ENCODE peak calls at places on chromosomes 3 and 15, in ten cellular contexts. One of them, this sample, is unnamed.

GRCh38 chr15:78155355-78155939 is 6.3 kb downstream of the IDH3A start:
- DNase-seq in mucosa of descending colon: no peak
- DNase-seq in PC-3: no peak
- DNase-seq in cardiac fibroblast: no peak
- DNase-seq in A549: no peak
- DNase-seq in ovary: no peak
- DNase-seq in astrocyte of the cerebellum: no peak
- DNase-seq in CD8-positive, alpha-beta T cell: no peak
- DNase-seq in psoas muscle: no peak
- DNase-seq in IMR-90: no peak
- DNase-seq in this sample: no peak

GRCh38 chr3:194556086-194557056 is 69.6 kb upstream of the ATP13A3 start:
- DNase-seq in IMR-90: peak
- DNase-seq in A549: no peak
- DNase-seq in PC-3: peak
- DNase-seq in psoas muscle: no peak
- DNase-seq in ovary: no peak
- DNase-seq in CD8-positive, alpha-beta T cell: no peak
- DNase-seq in astrocyte of the cerebellum: no peak
- DNase-seq in mucosa of descending colon: peak
- DNase-seq in cardiac fibroblast: peak
- DNase-seq in this sample: no peak

GRCh38 chr3:57078366-57079220 is 18.1 kb downstream of the SPATA12 start:
- DNase-seq in astrocyte of the cerebellum: no peak
- DNase-seq in A549: peak
- DNase-seq in mucosa of descending colon: peak
- DNase-seq in psoas muscle: peak
- DNase-seq in ovary: peak
- DNase-seq in PC-3: peak
- DNase-seq in IMR-90: peak
- DNase-seq in cardiac fibroblast: peak
- DNase-seq in CD8-positive, alpha-beta T cell: no peak
- DNase-seq in this sample: no peak

GRCh38 chr15:85515212-85515611 is 134.8 kb downstream of the AKAP13 start:
- DNase-seq in cardiac fibroblast: peak
- DNase-seq in PC-3: no peak
- DNase-seq in astrocyte of the cerebellum: peak
- DNase-seq in psoas muscle: no peak
- DNase-seq in ovary: no peak
- DNase-seq in A549: no peak
- DNase-seq in CD8-positive, alpha-beta T cell: no peak
- DNase-seq in mucosa of descending colon: no peak
- DNase-seq in IMR-90: no peak
- DNase-seq in this sample: no peak

GRCh38 chr3:170608475-170608874 is 22.6 kb upstream of the SLC7A14 start:
- DNase-seq in astrocyte of the cerebellum: no peak
- DNase-seq in CD8-positive, alpha-beta T cell: no peak
- DNase-seq in IMR-90: no peak
- DNase-seq in ovary: no peak
- DNase-seq in cardiac fibroblast: no peak
- DNase-seq in A549: no peak
- DNase-seq in psoas muscle: no peak
- DNase-seq in mucosa of descending colon: no peak
- DNase-seq in PC-3: no peak
- DNase-seq in this sample: no peak

GRCh38 chr3:114213669-114214541 is 23.5 kb downstream of the ZNF80 start:
- DNase-seq in IMR-90: peak
- DNase-seq in cardiac fibroblast: peak
- DNase-seq in ovary: no peak
- DNase-seq in PC-3: no peak
- DNase-seq in A549: no peak
- DNase-seq in mucosa of descending colon: no peak
- DNase-seq in astrocyte of the cerebellum: peak
- DNase-seq in psoas muscle: peak
- DNase-seq in CD8-positive, alpha-beta T cell: peak
- DNase-seq in this sample: peak

GRCh38 chr3:4290272-4290893 is 12.8 kb upstream of the SETMAR start:
- DNase-seq in psoas muscle: no peak
- DNase-seq in CD8-positive, alpha-beta T cell: no peak
- DNase-seq in PC-3: peak
- DNase-seq in mucosa of descending colon: no peak
- DNase-seq in cardiac fibroblast: peak
- DNase-seq in IMR-90: peak
- DNase-seq in astrocyte of the cerebellum: peak
- DNase-seq in ovary: peak
- DNase-seq in A549: peak
- DNase-seq in this sample: no peak

GRCh38 chr3:53708001-53708621 is 138.1 kb downstream of the CHDH start:
- DNase-seq in IMR-90: no peak
- DNase-seq in mucosa of descending colon: no peak
- DNase-seq in CD8-positive, alpha-beta T cell: no peak
- DNase-seq in PC-3: no peak
- DNase-seq in cardiac fibroblast: no peak
- DNase-seq in ovary: no peak
- DNase-seq in astrocyte of the cerebellum: no peak
- DNase-seq in A549: no peak
- DNase-seq in psoas muscle: no peak
- DNase-seq in this sample: no peak

DNA sequence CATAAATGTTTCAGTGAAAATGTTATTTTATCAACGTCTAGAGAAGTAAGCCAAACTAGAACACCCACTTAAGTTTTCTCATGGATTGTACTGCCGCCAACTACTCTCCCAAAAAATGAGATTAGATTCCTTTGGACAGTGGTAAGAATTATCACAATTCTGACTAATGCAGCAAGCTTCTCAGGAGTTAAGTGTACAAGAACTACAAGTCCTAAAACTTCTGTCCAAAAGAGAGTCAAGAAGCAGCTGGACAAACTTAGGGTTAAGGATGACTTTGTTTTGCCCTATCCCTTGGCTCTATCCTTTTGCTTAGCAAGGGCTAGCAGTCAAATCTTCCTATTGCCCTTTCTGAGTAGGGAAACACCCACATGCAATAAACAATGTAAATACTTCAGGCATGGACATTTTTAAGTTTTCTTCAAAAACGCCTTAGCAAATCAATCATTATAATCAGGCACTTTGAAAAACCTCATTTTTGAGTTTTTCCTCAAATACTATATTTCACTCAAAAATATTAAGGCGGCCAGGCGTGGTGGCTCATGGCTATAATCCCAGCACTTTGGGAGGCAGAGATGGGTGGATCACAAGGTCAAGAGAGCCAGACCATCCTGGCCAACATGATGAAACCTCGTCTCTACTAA is 19.5 kb downstream of the RAF1 start:
- DNase-seq in A549: no peak
- DNase-seq in PC-3: no peak
- DNase-seq in cardiac fibroblast: peak
- DNase-seq in IMR-90: peak
- DNase-seq in CD8-positive, alpha-beta T cell: no peak
- DNase-seq in ovary: no peak
- DNase-seq in psoas muscle: no peak
- DNase-seq in mucosa of descending colon: no peak
- DNase-seq in astrocyte of the cerebellum: no peak
- DNase-seq in this sample: no peak
- H3K4me3 ChIP-seq in A549: no peak
- H3K4me3 ChIP-seq in PC-3: no peak
- H3K4me3 ChIP-seq in cardiac fibroblast: no peak
- H3K4me3 ChIP-seq in IMR-90: no peak
- H3K4me3 ChIP-seq in CD8-positive, alpha-beta T cell: no peak
- H3K4me3 ChIP-seq in ovary: no peak
- H3K4me3 ChIP-seq in psoas muscle: no peak
- H3K4me3 ChIP-seq in mucosa of descending colon: no peak
- H3K4me3 ChIP-seq in astrocyte of the cerebellum: no peak
- H3K4me3 ChIP-seq in this sample: no peak

DNA sequence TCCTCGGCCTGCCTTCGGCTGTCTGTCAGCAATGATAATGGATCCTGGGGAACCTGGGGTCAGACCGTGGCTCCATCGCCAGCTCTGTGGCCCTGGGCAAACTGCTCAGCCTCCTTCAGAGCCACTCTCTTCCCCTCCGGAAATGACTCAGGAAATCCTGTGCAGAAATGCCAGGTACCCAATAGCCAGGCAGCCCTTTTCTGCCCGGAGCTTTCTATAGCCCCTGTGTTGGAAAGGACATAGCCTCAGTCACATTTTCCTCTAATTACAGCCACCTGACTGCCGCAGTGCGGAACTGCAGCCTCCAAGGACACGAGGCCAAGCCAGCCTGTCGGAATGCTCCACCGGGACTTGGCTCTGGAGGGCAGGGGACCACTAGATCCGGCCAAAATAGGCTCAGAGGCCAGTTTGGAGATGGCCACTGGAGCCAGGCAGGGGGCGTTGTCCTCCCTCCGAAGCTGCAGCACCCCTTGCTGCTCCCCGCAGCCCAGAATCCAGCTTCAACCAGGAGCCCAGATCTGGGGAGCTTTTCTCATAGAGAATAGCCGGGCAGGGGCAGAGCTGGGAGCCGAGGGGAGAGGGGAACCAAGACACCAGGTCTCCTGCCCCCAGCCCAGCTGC is 11.6 kb upstream of the ZXDC start:
- DNase-seq in astrocyte of the cerebellum: no peak
- DNase-seq in PC-3: peak
- DNase-seq in IMR-90: no peak
- DNase-seq in mucosa of descending colon: no peak
- DNase-seq in CD8-positive, alpha-beta T cell: no peak
- DNase-seq in cardiac fibroblast: peak
- DNase-seq in ovary: no peak
- DNase-seq in psoas muscle: no peak
- DNase-seq in A549: no peak
- DNase-seq in this sample: no peak
- TF ChIP-seq CTCF in astrocyte of the cerebellum: peak
- TF ChIP-seq CTCF in PC-3: no peak
- TF ChIP-seq CTCF in IMR-90: no peak
- TF ChIP-seq CTCF in mucosa of descending colon: no peak
- TF ChIP-seq CTCF in CD8-positive, alpha-beta T cell: no peak
- TF ChIP-seq CTCF in cardiac fibroblast: peak
- TF ChIP-seq CTCF in ovary: no peak
- TF ChIP-seq CTCF in psoas muscle: peak
- TF ChIP-seq CTCF in A549: no peak
- TF ChIP-seq CTCF in this sample: peak

GRCh38 chr15:57385923-57386390 is 9.7 kb downstream of the CGNL1 start:
- DNase-seq in astrocyte of the cerebellum: no peak
- DNase-seq in ovary: no peak
- DNase-seq in psoas muscle: no peak
- DNase-seq in A549: no peak
- DNase-seq in cardiac fibroblast: no peak
- DNase-seq in CD8-positive, alpha-beta T cell: no peak
- DNase-seq in mucosa of descending colon: no peak
- DNase-seq in IMR-90: no peak
- DNase-seq in PC-3: no peak
- DNase-seq in this sample: no peak

GRCh38 chr15:57387011-57387410 is 10.7 kb downstream of the CGNL1 start:
- DNase-seq in psoas muscle: no peak
- DNase-seq in A549: no peak
- DNase-seq in CD8-positive, alpha-beta T cell: no peak
- DNase-seq in IMR-90: no peak
- DNase-seq in mucosa of descending colon: no peak
- DNase-seq in ovary: peak
- DNase-seq in PC-3: no peak
- DNase-seq in cardiac fibroblast: no peak
- DNase-seq in astrocyte of the cerebellum: no peak
- DNase-seq in this sample: no peak

GRCh38 chr15:57388199-57388863 is 12.0 kb downstream of the CGNL1 start:
- DNase-seq in PC-3: no peak
- DNase-seq in CD8-positive, alpha-beta T cell: no peak
- DNase-seq in mucosa of descending colon: no peak
- DNase-seq in ovary: peak
- DNase-seq in A549: no peak
- DNase-seq in cardiac fibroblast: no peak
- DNase-seq in astrocyte of the cerebellum: no peak
- DNase-seq in IMR-90: no peak
- DNase-seq in psoas muscle: no peak
- DNase-seq in this sample: no peak

GRCh38 chr15:57389991-57390390 is 13.7 kb downstream of the CGNL1 start:
- DNase-seq in astrocyte of the cerebellum: no peak
- DNase-seq in cardiac fibroblast: no peak
- DNase-seq in IMR-90: no peak
- DNase-seq in CD8-positive, alpha-beta T cell: no peak
- DNase-seq in A549: no peak
- DNase-seq in PC-3: no peak
- DNase-seq in ovary: no peak
- DNase-seq in psoas muscle: no peak
- DNase-seq in mucosa of descending colon: no peak
- DNase-seq in this sample: no peak

DNA sequence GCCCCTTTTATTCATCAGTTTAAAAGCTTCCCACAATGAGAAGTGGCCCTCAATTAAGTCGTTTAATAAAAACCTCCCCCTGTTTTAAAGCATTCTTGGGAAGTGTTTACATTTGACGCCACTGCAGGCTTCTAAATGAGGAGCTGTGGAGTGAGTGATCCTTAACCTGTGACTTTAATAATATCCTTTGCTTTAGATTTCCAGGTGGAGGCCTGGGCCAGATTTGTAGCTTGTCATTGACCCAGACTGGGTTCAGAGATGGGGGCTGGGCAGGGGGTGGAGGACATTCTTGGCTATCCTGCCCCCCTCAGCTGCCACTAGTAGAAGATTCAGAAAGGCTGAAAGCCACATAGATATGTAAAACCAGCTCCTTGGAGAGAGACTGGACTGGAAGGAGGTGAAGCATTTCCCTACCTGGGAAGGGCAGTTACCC is 11.4 kb downstream of the CGNL1 start:
- DNase-seq in A549: no peak
- DNase-seq in mucosa of descending colon: no peak
- DNase-seq in psoas muscle: no peak
- DNase-seq in IMR-90: no peak
- DNase-seq in PC-3: no peak
- DNase-seq in cardiac fibroblast: no peak
- DNase-seq in CD8-positive, alpha-beta T cell: no peak
- DNase-seq in ovary: no peak
- DNase-seq in astrocyte of the cerebellum: no peak
- DNase-seq in this sample: no peak
- H3K4me3 ChIP-seq in A549: no peak
- H3K4me3 ChIP-seq in mucosa of descending colon: no peak
- H3K4me3 ChIP-seq in psoas muscle: no peak
- H3K4me3 ChIP-seq in IMR-90: no peak
- H3K4me3 ChIP-seq in PC-3: no peak
- H3K4me3 ChIP-seq in cardiac fibroblast: no peak
- H3K4me3 ChIP-seq in CD8-positive, alpha-beta T cell: no peak
- H3K4me3 ChIP-seq in ovary: no peak
- H3K4me3 ChIP-seq in astrocyte of the cerebellum: no peak
- H3K4me3 ChIP-seq in this sample: peak

GRCh38 chr15:51190424-51191068 is 95.8 kb upstream of the TNFAIP8L3 start:
- DNase-seq in IMR-90: no peak
- DNase-seq in A549: no peak
- DNase-seq in PC-3: no peak
- DNase-seq in ovary: peak
- DNase-seq in psoas muscle: no peak
- DNase-seq in CD8-positive, alpha-beta T cell: no peak
- DNase-seq in astrocyte of the cerebellum: no peak
- DNase-seq in cardiac fibroblast: no peak
- DNase-seq in mucosa of descending colon: no peak
- DNase-seq in this sample: no peak

GRCh38 chr15:51192560-51193280 is 98.0 kb upstream of the TNFAIP8L3 start:
- DNase-seq in mucosa of descending colon: peak
- DNase-seq in IMR-90: peak
- DNase-seq in ovary: peak
- DNase-seq in CD8-positive, alpha-beta T cell: peak
- DNase-seq in cardiac fibroblast: peak
- DNase-seq in A549: peak
- DNase-seq in PC-3: peak
- DNase-seq in psoas muscle: peak
- DNase-seq in astrocyte of the cerebellum: peak
- DNase-seq in this sample: peak

GRCh38 chr15:51189579-51190397 is 95.1 kb upstream of the TNFAIP8L3 start:
- DNase-seq in PC-3: no peak
- DNase-seq in mucosa of descending colon: no peak
- DNase-seq in CD8-positive, alpha-beta T cell: no peak
- DNase-seq in ovary: no peak
- DNase-seq in IMR-90: no peak
- DNase-seq in cardiac fibroblast: no peak
- DNase-seq in psoas muscle: no peak
- DNase-seq in astrocyte of the cerebellum: no peak
- DNase-seq in A549: no peak
- DNase-seq in this sample: no peak

GRCh38 chr15:51191766-51192165 is 97.1 kb upstream of the TNFAIP8L3 start:
- DNase-seq in cardiac fibroblast: no peak
- DNase-seq in mucosa of descending colon: no peak
- DNase-seq in A549: no peak
- DNase-seq in IMR-90: no peak
- DNase-seq in psoas muscle: no peak
- DNase-seq in PC-3: peak
- DNase-seq in CD8-positive, alpha-beta T cell: no peak
- DNase-seq in astrocyte of the cerebellum: no peak
- DNase-seq in ovary: no peak
- DNase-seq in this sample: no peak

GRCh38 chr15:51191072-51191665 is 96.5 kb upstream of the TNFAIP8L3 start:
- DNase-seq in ovary: no peak
- DNase-seq in IMR-90: no peak
- DNase-seq in psoas muscle: peak
- DNase-seq in PC-3: no peak
- DNase-seq in cardiac fibroblast: no peak
- DNase-seq in astrocyte of the cerebellum: no peak
- DNase-seq in CD8-positive, alpha-beta T cell: no peak
- DNase-seq in mucosa of descending colon: no peak
- DNase-seq in A549: no peak
- DNase-seq in this sample: no peak
- TF ChIP-seq CTCF in ovary: no peak
- TF ChIP-seq CTCF in IMR-90: no peak
- TF ChIP-seq CTCF in psoas muscle: no peak
- TF ChIP-seq CTCF in PC-3: no peak
- TF ChIP-seq CTCF in cardiac fibroblast: no peak
- TF ChIP-seq CTCF in astrocyte of the cerebellum: no peak
- TF ChIP-seq CTCF in CD8-positive, alpha-beta T cell: no peak
- TF ChIP-seq CTCF in mucosa of descending colon: no peak
- TF ChIP-seq CTCF in A549: no peak
- TF ChIP-seq CTCF in this sample: no peak

This sample was measured in epithelial cell of proximal tubule.